ENCODE peak calls at places on chromosome 21, in eight cellular contexts. E, A, R, B, O, J, S and Y are unnamed samples.

GRCh38 chr21:45538381-45539045 is 3.7 kb downstream of the SLC19A1 start:
- DNase-seq in E (no peak), A (no peak), R (no peak), B (no peak), O (no peak), J (no peak), S (no peak), Y (no peak)

GRCh38 chr21:42237577-42237976 is 18.6 kb downstream of the ABCG1 start:
- DNase-seq in E (no peak), A (no peak), R (peak; percentile 11), B (no peak), O (no peak), J (no peak), S (no peak), Y (no peak)

GRCh38 chr21:44455524-44456206 is 355 bp downstream of the LRRC3 start:
- DNase-seq in E (peak; percentile 13), A (peak; percentile 73), R (peak; percentile 64), B (no peak), O (no peak), J (no peak), S (no peak), Y (no peak)

GRCh38 chr21:31612889-31613785 is 46.4 kb upstream of the SOD1 start:
- DNase-seq in E (no peak), A (no peak), R (no peak), B (no peak), O (no peak), J (no peak), S (no peak), Y (no peak)

GRCh38 chr21:39149008-39149407 is 34.2 kb downstream of the PSMG1 start:
- DNase-seq in E (no peak), A (no peak), R (no peak), B (no peak), O (no peak), J (no peak), S (no peak), Y (no peak)

GRCh38 chr21:25895565-25896205 is 160.9 kb downstream of the GABPA start:
- DNase-seq in E (no peak), A (no peak), R (no peak), B (no peak), O (no peak), J (no peak), S (no peak), Y (no peak)

GRCh38 chr21:42539342-42539741 is 25.7 kb downstream of the SLC37A1 start:
- DNase-seq in E (no peak), A (no peak), R (no peak), B (no peak), O (no peak), J (no peak), S (no peak), Y (no peak)

GRCh38 chr21:35294231-35294898 is 245.3 kb upstream of the RUNX1 start:
- DNase-seq in E (peak; percentile 67), A (no peak), R (peak; percentile 29), B (no peak), O (no peak), J (no peak), S (no peak), Y (no peak)

GRCh38 chr21:17613242-17613676 is 558 bp upstream of the BTG3 start:
- DNase-seq in E (peak; percentile 34), A (peak; percentile 20), R (peak; percentile 43), B (no peak), O (no peak), J (no peak), S (peak; percentile 3), Y (no peak)

GRCh38 chr21:45541221-45542039 is 810 bp downstream of the SLC19A1 start:
- DNase-seq in E (peak; percentile 62), A (peak; percentile 100), R (peak; percentile 75), B (no peak), O (peak; percentile 64), J (no peak), S (peak; percentile 64), Y (no peak)

GRCh38 chr21:45737485-45738166 is 94.1 kb downstream of the PCBP3 start:
- DNase-seq in E (no peak), A (no peak), R (no peak), B (no peak), O (no peak), J (no peak), S (no peak), Y (no peak)

GRCh38 chr21:46054447-46054846 is 43.5 kb upstream of the COL6A2 start:
- DNase-seq in E (no peak), A (no peak), R (no peak), B (no peak), O (no peak), J (no peak), S (no peak), Y (no peak)

GRCh38 chr21:37849703-37850102 is 66.6 kb downstream of the KCNJ6 start:
- DNase-seq in E (no peak), A (no peak), R (no peak), B (peak; percentile 63), O (no peak), J (peak; percentile 68), S (no peak), Y (no peak)

GRCh38 chr21:41706263-41706639 is 60.6 kb downstream of the RIPK4 start:
- DNase-seq in E (no peak), A (no peak), R (no peak), B (no peak), O (no peak), J (no peak), S (no peak), Y (no peak)

GRCh38 chr21:45963225-45963555 is 18.4 kb upstream of the COL6A1 start:
- DNase-seq in E (no peak), A (no peak), R (no peak), B (no peak), O (no peak), J (no peak), S (no peak), Y (no peak)

GRCh38 chr21:33522950-33523349 is 19.0 kb downstream of the GART start:
- DNase-seq in E (no peak), A (no peak), R (no peak), B (no peak), O (no peak), J (no peak), S (no peak), Y (no peak)

GRCh38 chr21:36202721-36203602 is 46.3 kb downstream of the DOP1B start:
- DNase-seq in E (no peak), A (no peak), R (no peak), B (peak; percentile 19), O (no peak), J (no peak), S (no peak), Y (no peak)

GRCh38 chr21:41186763-41187536 is 19.0 kb downstream of the BACE2 start:
- DNase-seq in E (no peak), A (no peak), R (no peak), B (no peak), O (no peak), J (no peak), S (no peak), Y (no peak)

GRCh38 chr21:17114019-17114418 is 398.8 kb upstream of the CXADR start:
- DNase-seq in E (no peak), A (no peak), R (no peak), B (no peak), O (no peak), J (no peak), S (no peak), Y (no peak)

GRCh38 chr21:36643374-36644250 is 55.3 kb upstream of the SIM2 start:
- DNase-seq in E (no peak), A (no peak), R (no peak), B (no peak), O (no peak), J (no peak), S (no peak), Y (no peak)

GRCh38 chr21:29196021-29196663 is 65.7 kb downstream of the MAP3K7CL start:
- DNase-seq in E (no peak), A (peak; percentile 46), R (no peak), B (peak; percentile 92), O (peak; percentile 50), J (peak; percentile 73), S (peak; percentile 32), Y (no peak)

GRCh38 chr21:46455575-46456385 is 2.9 kb upstream of the DIP2A start:
- DNase-seq in E (no peak), A (no peak), R (no peak), B (no peak), O (no peak), J (no peak), S (no peak), Y (no peak)

GRCh38 chr21:42518216-42518615 is 4.6 kb downstream of the SLC37A1 start:
- DNase-seq in E (no peak), A (no peak), R (no peak), B (peak; percentile 47), O (no peak), J (peak; percentile 66), S (no peak), Y (peak; percentile 66)

GRCh38 chr21:28742527-28742926 is 250.2 kb downstream of the LTN1 start:
- DNase-seq in E (no peak), A (no peak), R (no peak), B (no peak), O (no peak), J (no peak), S (no peak), Y (no peak)

GRCh38 chr21:27423073-27423472 is 456.2 kb upstream of the ADAMTS5 start:
- DNase-seq in E (no peak), A (no peak), R (no peak), B (peak; percentile 25), O (no peak), J (peak; percentile 56), S (no peak), Y (peak; percentile 79)

GRCh38 chr21:36719614-36720013 is 20.7 kb downstream of the SIM2 start:
- DNase-seq in E (no peak), A (no peak), R (peak; percentile 64), B (no peak), O (no peak), J (no peak), S (no peak), Y (no peak)

GRCh38 chr21:41398831-41399230 is 27.2 kb upstream of the MX1 start:
- DNase-seq in E (no peak), A (no peak), R (no peak), B (no peak), O (no peak), J (no peak), S (no peak), Y (no peak)

GRCh38 chr21:32962286-32962685 is 63.4 kb upstream of the OLIG2 start:
- DNase-seq in E (no peak), A (no peak), R (no peak), B (no peak), O (no peak), J (no peak), S (no peak), Y (no peak)

GRCh38 chr21:46517361-46517760 is 58.7 kb downstream of the DIP2A start:
- DNase-seq in E (no peak), A (no peak), R (peak; percentile 44), B (peak; percentile 4), O (no peak), J (no peak), S (no peak), Y (peak; percentile 15)

GRCh38 chr21:45724345-45724961 is 80.9 kb downstream of the PCBP3 start:
- DNase-seq in E (peak; percentile 39), A (no peak), R (no peak), B (no peak), O (no peak), J (no peak), S (no peak), Y (peak; percentile 2)